ENCODE peak calls at places on chromosomes 5 and 9, in nine cellular contexts. M, A, C, W, B, K, R, I and H are unnamed samples.

GRCh38 chr5:133052317-133053175 is 733 bp downstream of the HSPA4 start:
- DNase-seq in W (peak), M (peak), A (no peak), K (peak), C (peak), B (peak), R (peak), I (peak), H (peak)

GRCh38 chr5:81241961-81242648 is 9.0 kb downstream of the CKMT2 start:
- DNase-seq in R (no peak), K (no peak), M (no peak), B (no peak), C (no peak), W (no peak), I (no peak), A (no peak), H (no peak)

GRCh38 chr5:177372534-177372896 is 11.7 kb upstream of the SLC34A1 start:
- DNase-seq in W (no peak), I (no peak), M (no peak), B (no peak), K (no peak), A (no peak), C (no peak), R (no peak), H (no peak)

GRCh38 chr9:13917534-13917933 is 396.4 kb downstream of the NFIB start:
- DNase-seq in W (no peak), M (no peak), A (no peak), B (no peak), C (no peak), I (no peak), R (no peak), K (no peak), H (no peak)

GRCh38 chr5:175444060-175444904 is at the start of gene DRD1:
- DNase-seq in B (peak), K (peak), I (no peak), W (no peak), A (no peak), R (peak), C (no peak), M (no peak), H (no peak)

GRCh38 chr5:65928341-65928752 is 2.0 kb downstream of the ERBIN start:
- DNase-seq in R (no peak), K (no peak), C (no peak), W (no peak), A (no peak), I (no peak), B (no peak), M (peak), H (no peak)

GRCh38 chr5:17316973-17317459 is 99.6 kb downstream of the BASP1 start:
- DNase-seq in R (no peak), A (no peak), K (peak), C (no peak), M (peak), W (no peak), B (no peak), I (no peak), H (no peak)

GRCh38 chr5:19902316-19902934 is 85.6 kb downstream of the CDH18 start:
- DNase-seq in M (peak), C (no peak), W (no peak), R (no peak), I (no peak), B (no peak), K (no peak), A (no peak), H (no peak)

GRCh38 chr9:111572945-111573604 is 26.4 kb downstream of the PTGR1 start:
- DNase-seq in B (no peak), I (no peak), A (peak), K (no peak), M (no peak), W (no peak), R (no peak), C (no peak), H (no peak)

GRCh38 chr9:108682191-108682590 is 173.6 kb downstream of the ACTL7B start:
- DNase-seq in K (no peak), I (no peak), A (no peak), B (no peak), M (no peak), W (no peak), R (no peak), C (no peak), H (no peak)

GRCh38 chr5:145543968-145544367 is 291.2 kb downstream of the PRELID2 start:
- DNase-seq in A (no peak), M (no peak), I (no peak), B (no peak), W (no peak), R (no peak), C (no peak), K (no peak), H (no peak)

GRCh38 chr9:114611516-114612271 is 603 bp downstream of the TMEM268 start:
- DNase-seq in K (peak), B (peak), M (no peak), I (peak), A (no peak), C (peak), R (peak), W (peak), H (no peak)

GRCh38 chr5:172806897-172807672 is 27.0 kb upstream of the ERGIC1 start:
- DNase-seq in A (peak), B (peak), C (peak), M (peak), R (peak), W (peak), K (peak), I (peak), H (peak)

GRCh38 chr9:34096751-34097150 is 29.7 kb downstream of the DCAF12 start:
- DNase-seq in M (no peak), I (no peak), W (no peak), A (no peak), C (no peak), R (no peak), K (no peak), B (no peak), H (no peak)

GRCh38 chr9:6758418-6759113 is 793 bp downstream of the KDM4C start:
- DNase-seq in I (peak), A (peak), R (peak), M (peak), K (peak), W (peak), B (peak), C (peak), H (peak)

GRCh38 chr9:124035001-124035650 is 23.6 kb downstream of the LHX2 start:
- DNase-seq in C (no peak), R (no peak), K (no peak), W (no peak), B (no peak), M (no peak), A (no peak), I (no peak), H (no peak)

GRCh38 chr9:113427629-113428028 is 17.1 kb downstream of the C9orf43 start:
- DNase-seq in C (no peak), I (no peak), K (no peak), W (no peak), M (peak), R (no peak), B (no peak), A (no peak), H (no peak)

GRCh38 chr9:24657387-24657786 is 111.7 kb upstream of the IZUMO3 start:
- DNase-seq in W (no peak), B (no peak), A (no peak), K (no peak), R (no peak), C (no peak), M (no peak), I (no peak), H (no peak)

GRCh38 chr5:27458318-27458717 is 419.9 kb upstream of the CDH9 start:
- DNase-seq in W (no peak), B (no peak), R (no peak), A (no peak), K (no peak), I (no peak), M (no peak), C (no peak), H (no peak)

GRCh38 chr5:35038891-35039290 is 8.9 kb downstream of the AGXT2 start:
- DNase-seq in R (no peak), W (no peak), A (no peak), C (no peak), I (no peak), B (no peak), M (no peak), K (no peak), H (no peak)

GRCh38 chr5:53331463-53331862 is 149.0 kb upstream of the FST start:
- DNase-seq in M (peak), K (no peak), I (no peak), R (no peak), C (no peak), A (peak), B (no peak), W (no peak), H (no peak)

GRCh38 chr5:164060956-164061355 is 555.5 kb downstream of the MAT2B start:
- DNase-seq in A (no peak), B (no peak), W (no peak), R (no peak), K (no peak), C (no peak), I (no peak), M (no peak), H (no peak)

GRCh38 chr5:55411881-55412280 is 104.1 kb downstream of the MTREX start:
- DNase-seq in R (no peak), I (no peak), C (no peak), W (no peak), B (no peak), K (no peak), M (no peak), A (no peak), H (no peak)

GRCh38 chr9:107007361-107007760 is 144.4 kb downstream of the ZNF462 start:
- DNase-seq in W (no peak), R (no peak), M (no peak), C (no peak), I (no peak), A (no peak), B (no peak), K (no peak), H (no peak)

GRCh38 chr9:33233659-33234335 is 6.2 kb upstream of the SPINK4 start:
- DNase-seq in M (peak), K (peak), C (no peak), B (no peak), W (peak), A (peak), R (peak), I (peak), H (no peak)

GRCh38 chr5:177064500-177065277 is 22.0 kb upstream of the FGFR4 start:
- DNase-seq in B (no peak), K (no peak), A (no peak), W (no peak), C (no peak), I (no peak), M (no peak), R (no peak), H (no peak)

GRCh38 chr5:68314465-68314864 is 98.9 kb downstream of the PIK3R1 start:
- DNase-seq in C (no peak), B (no peak), A (no peak), K (no peak), I (no peak), R (no peak), W (no peak), M (no peak), H (no peak)

GRCh38 chr9:95522871-95523370 is 6.2 kb upstream of the PTCH1 start:
- DNase-seq in K (no peak), I (no peak), W (no peak), C (no peak), B (no peak), M (no peak), A (no peak), R (no peak), H (no peak)

GRCh38 chr9:109244179-109245132 is 76.4 kb downstream of the EPB41L4B start:
- DNase-seq in R (peak), W (peak), M (peak), C (peak), B (peak), A (no peak), I (peak), K (peak), H (peak)

GRCh38 chr9:93087971-93088655 is 7.9 kb upstream of the CARD19 start:
- DNase-seq in I (peak), W (peak), M (no peak), C (no peak), R (peak), A (no peak), K (no peak), B (no peak), H (no peak)

GRCh38 chr9:104544644-104545043 is 8.0 kb upstream of the OR13C3 start:
- DNase-seq in M (no peak), W (no peak), B (no peak), I (no peak), R (no peak), C (no peak), A (no peak), K (no peak), H (no peak)

GRCh38 chr5:137192293-137192743 is 306.8 kb downstream of the SPOCK1 start:
- DNase-seq in B (no peak), M (peak), A (no peak), C (no peak), K (no peak), I (no peak), R (no peak), W (no peak), H (no peak)

GRCh38 chr9:98860871-98861293 is 53.4 kb downstream of the GALNT12 start:
- DNase-seq in R (no peak), M (peak), K (no peak), W (no peak), B (no peak), C (peak), A (peak), I (peak), H (no peak)

GRCh38 chr9:108934323-108934885 is at the start of gene ABITRAM:
- DNase-seq in M (peak), A (peak), B (peak), R (peak), I (peak), K (peak), C (peak), W (peak), H (peak)

GRCh38 chr9:79492092-79492995 is 79.4 kb upstream of the TLE4 start:
- DNase-seq in C (no peak), B (no peak), K (no peak), I (no peak), A (no peak), W (no peak), M (peak), R (no peak), H (no peak)

DNA sequence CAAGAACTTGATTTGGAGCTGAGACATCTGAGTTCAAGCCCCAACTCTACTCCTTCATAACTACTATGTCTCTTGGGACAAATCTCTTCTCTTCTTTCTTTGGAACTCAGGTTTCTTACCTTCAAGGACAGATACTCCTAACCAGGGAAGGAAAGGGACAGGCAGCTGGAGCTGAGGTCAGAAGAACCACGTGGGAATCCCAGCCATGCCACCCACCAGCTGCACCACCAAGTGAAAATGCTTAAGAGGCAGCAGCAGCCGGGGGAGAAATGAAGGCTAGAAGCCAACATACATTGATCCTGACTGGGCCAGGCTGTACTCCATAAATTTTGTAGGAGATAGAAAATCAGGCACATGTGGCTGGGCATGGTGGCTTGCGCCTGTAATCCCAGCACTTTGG is 9.6 kb upstream of the OR5C1 start:
- DNase-seq in B (no peak), C (no peak), K (no peak), W (no peak), I (no peak), R (no peak), A (no peak), M (no peak), H (no peak)
- TF ChIP-seq CTCF in B (no peak), C (no peak), K (no peak), W (no peak), I (no peak), R (no peak), A (no peak), M (no peak), H (no peak)

GRCh38 chr5:77628840-77629552 is 9.5 kb downstream of the OTP start:
- DNase-seq in A (no peak), M (no peak), R (no peak), I (no peak), W (no peak), C (no peak), K (no peak), B (peak), H (no peak)

GRCh38 chr5:77629553-77630245 is 8.8 kb downstream of the OTP start:
- DNase-seq in W (no peak), C (no peak), K (peak), M (no peak), B (no peak), R (no peak), A (no peak), I (no peak), H (no peak)

GRCh38 chr5:77632526-77633268 is 5.8 kb downstream of the OTP start:
- DNase-seq in C (no peak), M (peak), R (no peak), K (no peak), I (no peak), W (no peak), B (peak), A (no peak), H (no peak)

GRCh38 chr5:77631166-77631582 is 7.3 kb downstream of the OTP start:
- DNase-seq in C (no peak), R (no peak), A (no peak), I (no peak), K (no peak), W (no peak), B (no peak), M (no peak), H (no peak)

GRCh38 chr5:77630246-77631165 is 8.0 kb downstream of the OTP start:
- DNase-seq in W (peak), M (no peak), B (peak), R (peak), C (no peak), K (peak), I (no peak), A (no peak), H (no peak)
- TF ChIP-seq CTCF in W (no peak), M (peak), B (peak), R (no peak), C (no peak), K (no peak), I (no peak), A (no peak), H (no peak)

GRCh38 chr5:39148983-39149534 is 70.3 kb downstream of the FYB1 start:
- DNase-seq in R (no peak), K (no peak), I (no peak), B (no peak), W (no peak), M (peak), C (no peak), A (no peak), H (no peak)
- TF ChIP-seq CTCF in R (no peak), K (peak), I (no peak), B (peak), W (no peak), M (no peak), C (peak), A (peak), H (peak)

GRCh38 chr9:116151199-116151598 is 2.4 kb upstream of the PAPPA start:
- DNase-seq in R (no peak), B (no peak), W (no peak), C (no peak), I (no peak), M (no peak), A (no peak), K (no peak), H (no peak)

GRCh38 chr9:116151966-116152381 is 1.6 kb upstream of the PAPPA start:
- DNase-seq in C (no peak), I (no peak), B (no peak), A (peak), R (no peak), K (peak), W (no peak), M (peak), H (no peak)

GRCh38 chr9:116152941-116153764 is 438 bp upstream of the PAPPA start:
- DNase-seq in R (no peak), A (peak), I (no peak), B (no peak), C (no peak), K (peak), M (peak), W (no peak), H (no peak)

GRCh38 chr9:116153765-116154333 is at the start of gene PAPPA:
- DNase-seq in I (no peak), B (peak), C (peak), R (no peak), K (no peak), A (no peak), W (peak), M (no peak), H (no peak)

DNA sequence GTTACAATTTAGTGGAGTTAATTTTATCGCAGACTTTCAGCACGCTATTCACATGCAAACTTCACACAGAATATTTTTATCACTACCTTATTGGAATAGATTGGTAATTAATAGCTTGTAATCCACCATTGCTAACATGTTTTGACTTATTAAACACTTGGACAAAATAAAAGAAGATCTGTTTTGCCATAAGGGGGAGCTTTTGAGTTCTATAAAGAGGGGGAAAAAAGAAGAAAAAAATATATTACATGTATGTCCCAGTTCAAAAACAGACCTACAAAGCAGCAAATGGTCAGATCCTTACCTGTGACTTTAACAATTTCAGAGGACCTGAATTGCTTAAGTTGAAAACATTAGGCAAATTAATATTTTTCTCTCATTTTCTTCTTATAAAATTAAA is 1.2 kb upstream of the PAPPA start:
- DNase-seq in M (peak), W (no peak), K (no peak), I (no peak), B (no peak), A (no peak), R (no peak), C (no peak), H (no peak)
- TF ChIP-seq CTCF in M (peak), W (no peak), K (peak), I (peak), B (peak), A (peak), R (peak), C (peak), H (no peak)

GRCh38 chr5:178460598-178461425 is 129.4 kb downstream of the COL23A1 start:
- DNase-seq in C (peak), M (peak), B (peak), W (no peak), I (peak), K (peak), R (peak), A (no peak), H (peak)
- TF ChIP-seq CTCF in C (peak), M (peak), B (peak), W (peak), I (peak), K (peak), R (peak), A (peak), H (peak)

GRCh38 chr5:141236516-141237313 is 8.5 kb upstream of the PCDHB15 start:
- DNase-seq in A (no peak), K (no peak), C (no peak), I (no peak), B (no peak), R (no peak), W (no peak), M (no peak), H (no peak)

GRCh38 chr5:141234109-141234508 is 11.0 kb downstream of the PCDHB14 start:
- DNase-seq in I (no peak), M (no peak), C (no peak), K (peak), R (no peak), A (no peak), B (no peak), W (no peak), H (no peak)
- TF ChIP-seq CTCF in I (no peak), M (no peak), C (peak), K (peak), R (no peak), A (no peak), B (no peak), W (no peak), H (no peak)

DNA sequence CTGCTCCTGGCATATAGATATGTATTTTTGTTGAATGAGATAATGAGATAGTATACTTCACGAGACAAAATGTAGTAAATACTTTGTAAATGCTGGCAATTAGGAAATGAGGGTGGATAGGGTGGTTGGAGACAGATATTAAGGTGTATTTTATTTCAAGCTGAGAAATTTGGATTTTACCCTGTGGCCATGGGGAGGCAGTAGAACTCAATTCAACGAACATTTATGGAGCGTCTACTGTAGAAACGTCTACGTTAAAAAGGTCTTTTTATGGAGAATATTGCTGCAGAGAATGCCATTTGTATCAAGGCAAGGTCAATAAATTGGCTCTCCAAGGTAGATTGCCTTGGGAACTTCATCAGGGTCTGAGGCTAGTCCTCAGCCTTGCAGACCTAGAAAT is 21.5 kb upstream of the RALGPS1 start:
- DNase-seq in R (no peak), B (no peak), M (no peak), I (no peak), W (no peak), A (no peak), K (no peak), C (no peak), H (no peak)
- TF ChIP-seq CTCF in R (peak), B (no peak), M (peak), I (no peak), W (no peak), A (peak), K (peak), C (peak), H (no peak)